ENCODE peak calls at places on chromosomes 16 and 17, in seven cellular contexts. R is progenitor cell of endocrine pancreas, E is Calu3, F is foreskin keratinocyte, I is GM20000, A is esophagus squamous epithelium, T is lower lobe of right lung. P is an unnamed sample.

GRCh38 chr16:83901101-83901500 is 2.2 kb downstream of the MLYCD start:
- DNase-seq in R (no peak), E (no peak), F (peak; percentile 30), I (no peak), A (no peak), T (no peak), P (no peak)

GRCh38 chr17:76446449-76447231 is 6.3 kb downstream of the UBE2O start:
- DNase-seq in R (no peak), E (peak; percentile 22), F (peak; percentile 90), I (no peak), A (no peak), T (no peak), P (no peak)

GRCh38 chr17:27743288-27743885 is 56.9 kb downstream of the NOS2 start:
- DNase-seq in R (no peak), E (no peak), F (no peak), I (no peak), A (no peak), T (no peak), P (no peak)

GRCh38 chr17:27559506-27559931 is 71.5 kb upstream of the LGALS9 start:
- DNase-seq in R (no peak), E (no peak), F (peak; percentile 13), I (no peak), A (no peak), T (no peak), P (no peak)

GRCh38 chr16:46690281-46691178 is 1.1 kb downstream of the ORC6 start:
- DNase-seq in R (no peak), E (peak; percentile 46), F (peak; percentile 13), I (no peak), A (no peak), T (no peak), P (no peak)

GRCh38 chr17:31275126-31275525 is 21.9 kb downstream of the OMG start:
- DNase-seq in R (no peak), E (no peak), F (no peak), I (no peak), A (no peak), T (no peak), P (no peak)

GRCh38 chr16:11274964-11275363 is 1.3 kb downstream of the PRM2 start:
- DNase-seq in R (no peak), E (no peak), F (no peak), I (no peak), A (no peak), T (no peak), P (no peak)

GRCh38 chr17:57481901-57482300 is 225.6 kb downstream of the MSI2 start:
- DNase-seq in R (no peak), E (no peak), F (peak; percentile 91), I (no peak), A (no peak), T (no peak), P (no peak)

GRCh38 chr17:64083571-64084085 is 46.3 kb downstream of the ERN1 start:
- DNase-seq in R (no peak), E (no peak), F (no peak), I (no peak), A (no peak), T (no peak), P (no peak)

GRCh38 chr17:57587201-57587870 is 157.8 kb downstream of the CCDC182 start:
- DNase-seq in R (no peak), E (no peak), F (no peak), I (no peak), A (no peak), T (no peak), P (no peak)

GRCh38 chr16:648071-648785 is 937 bp upstream of the WDR90 start:
- DNase-seq in R (no peak), E (peak; percentile 82), F (peak; percentile 34), I (peak; percentile 83), A (no peak), T (peak; percentile 70), P (peak; percentile 72)
- TF ChIP-seq CTCF in R (peak; percentile 56), E (peak; percentile 81), F (peak; percentile 73), I (peak; percentile 82), A (peak; percentile 43), T (peak; percentile 39), P (peak; percentile 93)

DNA sequence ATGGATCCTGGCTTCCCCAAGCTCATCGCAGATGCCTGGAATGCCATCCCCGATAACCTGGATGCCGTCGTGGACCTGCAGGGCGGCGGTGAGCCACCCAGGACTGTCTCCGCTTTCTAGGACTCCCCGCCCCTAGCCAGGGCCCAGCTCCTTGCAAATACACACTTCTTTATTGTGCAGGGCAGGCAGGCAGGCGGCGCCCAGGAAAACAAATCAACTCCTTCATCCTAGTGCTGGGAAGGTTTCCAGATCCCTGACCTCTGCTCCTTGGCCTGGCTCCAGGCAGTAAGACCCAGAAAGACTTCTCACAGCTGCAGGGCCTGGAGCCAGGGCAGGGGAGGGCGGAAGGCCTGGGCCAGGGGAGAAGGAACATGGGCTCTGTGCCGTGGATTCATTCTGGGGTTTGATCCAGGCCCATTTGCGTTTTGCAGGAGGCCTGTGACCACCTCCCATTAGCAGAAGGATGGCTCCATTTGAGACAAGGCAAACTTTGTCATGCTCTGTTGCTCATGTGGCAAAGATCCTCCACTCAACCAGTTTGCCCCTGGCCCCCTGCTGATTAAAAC is 6.0 kb upstream of the LPCAT2 start:
- DNase-seq in R (no peak), E (peak; percentile 65), F (no peak), I (no peak), A (no peak), T (peak; percentile 82), P (peak; percentile 4)
- TF ChIP-seq CTCF in R (no peak), E (no peak), F (no peak), I (no peak), A (peak; percentile 39), T (no peak), P (no peak)

GRCh38 chr16:72837846-72838661 is 209.9 kb downstream of the ZFHX3 start:
- DNase-seq in R (no peak), E (no peak), F (no peak), I (no peak), A (no peak), T (no peak), P (no peak)
- TF ChIP-seq CTCF in R (no peak), E (no peak), F (no peak), I (no peak), A (no peak), T (no peak), P (no peak)

GRCh38 chr17:16019347-16019746 is 19.7 kb downstream of the TTC19 start:
- DNase-seq in R (no peak), E (no peak), F (no peak), I (no peak), A (no peak), T (no peak), P (no peak)

GRCh38 chr17:16013943-16014407 is 14.4 kb downstream of the TTC19 start:
- DNase-seq in R (no peak), E (no peak), F (peak; percentile 87), I (no peak), A (no peak), T (no peak), P (no peak)
- TF ChIP-seq CTCF in R (peak; percentile 56), E (peak; percentile 24), F (peak; percentile 76), I (no peak), A (peak; percentile 17), T (peak; percentile 44), P (no peak)

DNA sequence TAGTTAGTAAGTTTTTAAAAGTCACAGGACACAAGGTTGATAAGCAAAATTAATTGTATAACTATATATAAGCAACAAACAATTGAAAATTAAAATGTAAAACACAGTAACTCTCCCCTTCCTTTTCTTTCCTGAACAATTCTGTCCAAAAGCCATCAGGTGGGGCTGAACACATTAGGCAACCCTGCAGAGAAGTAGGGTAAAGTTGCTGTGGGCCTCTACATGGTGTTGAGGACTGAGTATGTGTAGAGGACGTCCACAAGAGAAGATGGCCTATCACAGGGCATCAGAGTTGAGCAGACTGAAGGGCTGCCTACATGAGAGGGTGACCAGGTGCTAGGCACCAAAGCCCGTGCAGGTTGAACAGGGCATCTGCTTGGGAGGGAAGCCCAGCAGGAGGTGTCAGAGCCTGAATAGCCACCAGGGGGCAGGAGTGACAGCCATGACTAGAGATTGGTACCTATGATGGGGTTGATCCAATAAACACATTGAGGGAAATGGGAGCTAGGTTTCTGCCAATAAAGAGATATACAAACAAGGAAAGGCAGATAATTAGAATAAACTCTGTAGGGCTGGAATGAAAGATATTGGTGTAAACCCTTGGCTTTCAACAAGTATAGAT is 415.1 kb downstream of the NPIPA8 start:
- DNase-seq in R (no peak), E (peak; percentile 13), F (peak; percentile 2), I (peak; percentile 61), A (no peak), T (peak; percentile 47), P (peak; percentile 41)
- TF ChIP-seq CTCF in R (peak; percentile 41), E (peak; percentile 23), F (peak; percentile 41), I (peak; percentile 71), A (no peak), T (peak; percentile 62), P (peak; percentile 75)

GRCh38 chr17:29585080-29585751 is 4.2 kb downstream of the GIT1 start:
- DNase-seq in R (no peak), E (no peak), F (no peak), I (peak; percentile 61), A (no peak), T (peak; percentile 51), P (peak; percentile 54)
- TF ChIP-seq CTCF in R (peak; percentile 10), E (no peak), F (peak; percentile 35), I (peak; percentile 30), A (no peak), T (no peak), P (peak; percentile 50)

DNA sequence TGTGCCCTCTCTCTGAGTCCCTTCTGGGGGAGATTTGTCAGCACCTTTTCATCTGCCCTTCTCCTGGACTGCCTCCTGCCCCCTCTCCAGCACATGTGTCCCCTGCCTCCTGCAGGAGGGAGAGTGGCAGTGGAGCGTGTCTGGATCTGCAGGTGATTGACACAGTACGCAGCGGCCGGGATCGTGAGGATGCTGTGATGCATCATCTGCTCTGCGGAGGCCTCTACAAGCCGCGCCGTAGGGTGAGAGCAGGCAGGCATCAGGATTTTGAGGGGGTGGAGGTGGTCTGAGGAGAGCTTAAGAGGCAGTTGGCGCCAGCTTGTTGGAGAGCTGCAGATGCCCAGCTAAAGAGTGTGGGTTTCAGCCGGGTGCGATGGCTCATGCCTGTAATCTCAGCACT is 10.9 kb downstream of the SLC9A5 start:
- DNase-seq in R (no peak), E (no peak), F (no peak), I (no peak), A (no peak), T (peak; percentile 37), P (no peak)
- TF ChIP-seq CTCF in R (no peak), E (no peak), F (peak; percentile 1), I (no peak), A (no peak), T (no peak), P (no peak)